ENCODE peak calls at places on chromosomes 12 and 14, in five cellular contexts. One of them, this sample, is unnamed.

GRCh38 chr12:53340398-53340797 is 4.2 kb upstream of the SP7 start:
- DNase-seq in GM12891: peak
- DNase-seq in cerebellum: no peak
- DNase-seq in RCC 7860: no peak
- DNase-seq in Peyer's patch: no peak
- DNase-seq in this sample: no peak

GRCh38 chr14:32932921-32933622 is 5.6 kb upstream of the NPAS3 start:
- DNase-seq in cerebellum: no peak
- DNase-seq in GM12891: no peak
- DNase-seq in Peyer's patch: no peak
- DNase-seq in RCC 7860: no peak
- DNase-seq in this sample: no peak

GRCh38 chr12:75717902-75718301 is 206.5 kb upstream of the KRR1 start:
- DNase-seq in RCC 7860: no peak
- DNase-seq in Peyer's patch: no peak
- DNase-seq in cerebellum: no peak
- DNase-seq in GM12891: no peak
- DNase-seq in this sample: no peak

GRCh38 chr12:105018001-105018400 is 31.9 kb downstream of the NOPCHAP1 start:
- DNase-seq in GM12891: no peak
- DNase-seq in Peyer's patch: no peak
- DNase-seq in cerebellum: no peak
- DNase-seq in RCC 7860: no peak
- DNase-seq in this sample: no peak

GRCh38 chr12:76266797-76267196 is 81.4 kb downstream of the BBS10 start:
- DNase-seq in Peyer's patch: no peak
- DNase-seq in RCC 7860: peak
- DNase-seq in cerebellum: no peak
- DNase-seq in GM12891: no peak
- DNase-seq in this sample: no peak

GRCh38 chr14:49999216-49999761 is 106.4 kb downstream of the ARF6 start:
- DNase-seq in GM12891: peak
- DNase-seq in RCC 7860: peak
- DNase-seq in cerebellum: no peak
- DNase-seq in Peyer's patch: peak
- DNase-seq in this sample: peak

GRCh38 chr12:116143883-116144266 is 133.6 kb downstream of the MED13L start:
- DNase-seq in Peyer's patch: no peak
- DNase-seq in GM12891: no peak
- DNase-seq in cerebellum: no peak
- DNase-seq in RCC 7860: peak
- DNase-seq in this sample: peak

GRCh38 chr12:101414533-101415119 is 7.1 kb upstream of the ARL1 start:
- DNase-seq in GM12891: no peak
- DNase-seq in Peyer's patch: no peak
- DNase-seq in RCC 7860: peak
- DNase-seq in cerebellum: peak
- DNase-seq in this sample: peak

GRCh38 chr14:100665518-100666032 is 61.1 kb upstream of the DLK1 start:
- DNase-seq in GM12891: no peak
- DNase-seq in Peyer's patch: peak
- DNase-seq in RCC 7860: peak
- DNase-seq in cerebellum: no peak
- DNase-seq in this sample: no peak

GRCh38 chr12:50221228-50222008 is 54.2 kb upstream of the CERS5 start:
- DNase-seq in RCC 7860: peak
- DNase-seq in Peyer's patch: no peak
- DNase-seq in GM12891: no peak
- DNase-seq in cerebellum: no peak
- DNase-seq in this sample: peak

GRCh38 chr12:3252416-3252815 is 175.2 kb downstream of the TSPAN9 start:
- DNase-seq in RCC 7860: no peak
- DNase-seq in GM12891: no peak
- DNase-seq in cerebellum: peak
- DNase-seq in Peyer's patch: no peak
- DNase-seq in this sample: no peak

GRCh38 chr14:84086714-84087113 is 1443.2 kb upstream of the FLRT2 start:
- DNase-seq in RCC 7860: no peak
- DNase-seq in Peyer's patch: no peak
- DNase-seq in cerebellum: no peak
- DNase-seq in GM12891: no peak
- DNase-seq in this sample: no peak

GRCh38 chr14:56817396-56817921 is 7.2 kb upstream of the OTX2 start:
- DNase-seq in GM12891: no peak
- DNase-seq in cerebellum: no peak
- DNase-seq in RCC 7860: no peak
- DNase-seq in Peyer's patch: no peak
- DNase-seq in this sample: no peak

GRCh38 chr14:93173943-93174395 is 10.7 kb downstream of the MOAP1 start:
- DNase-seq in cerebellum: no peak
- DNase-seq in RCC 7860: no peak
- DNase-seq in GM12891: no peak
- DNase-seq in Peyer's patch: no peak
- DNase-seq in this sample: no peak

GRCh38 chr14:87131879-87132278 is 861.1 kb downstream of the GALC start:
- DNase-seq in Peyer's patch: no peak
- DNase-seq in GM12891: no peak
- DNase-seq in RCC 7860: no peak
- DNase-seq in cerebellum: no peak
- DNase-seq in this sample: no peak

GRCh38 chr14:94142836-94143235 is 13.4 kb upstream of the IFI27L2 start:
- DNase-seq in GM12891: no peak
- DNase-seq in cerebellum: no peak
- DNase-seq in RCC 7860: no peak
- DNase-seq in Peyer's patch: no peak
- DNase-seq in this sample: no peak

GRCh38 chr14:76876076-76876475 is 49.9 kb downstream of the LRRC74A start:
- DNase-seq in GM12891: peak
- DNase-seq in Peyer's patch: peak
- DNase-seq in cerebellum: peak
- DNase-seq in RCC 7860: peak
- DNase-seq in this sample: peak

GRCh38 chr12:54357802-54358619 is 6.3 kb downstream of the GPR84 start:
- DNase-seq in RCC 7860: no peak
- DNase-seq in cerebellum: peak
- DNase-seq in GM12891: peak
- DNase-seq in Peyer's patch: no peak
- DNase-seq in this sample: peak

GRCh38 chr14:75249251-75249957 is 29.2 kb upstream of the FOS start:
- DNase-seq in RCC 7860: no peak
- DNase-seq in cerebellum: no peak
- DNase-seq in Peyer's patch: no peak
- DNase-seq in GM12891: peak
- DNase-seq in this sample: no peak

GRCh38 chr12:46153267-46153872 is 115.5 kb downstream of the SLC38A1 start:
- DNase-seq in Peyer's patch: no peak
- DNase-seq in RCC 7860: no peak
- DNase-seq in GM12891: no peak
- DNase-seq in cerebellum: peak
- DNase-seq in this sample: peak

GRCh38 chr14:90567191-90567590 is 170.4 kb downstream of the CALM1 start:
- DNase-seq in GM12891: no peak
- DNase-seq in cerebellum: no peak
- DNase-seq in RCC 7860: no peak
- DNase-seq in Peyer's patch: no peak
- DNase-seq in this sample: no peak

GRCh38 chr14:58637391-58638230 is at the start of gene DACT1:
- DNase-seq in GM12891: peak
- DNase-seq in cerebellum: peak
- DNase-seq in Peyer's patch: peak
- DNase-seq in RCC 7860: no peak
- DNase-seq in this sample: peak

GRCh38 chr14:24605435-24606190 is 3.9 kb downstream of the GZMH start:
- DNase-seq in Peyer's patch: peak
- DNase-seq in cerebellum: no peak
- DNase-seq in RCC 7860: no peak
- DNase-seq in GM12891: peak
- DNase-seq in this sample: peak

GRCh38 chr14:35879654-35880249 is 53.6 kb downstream of the BRMS1L start:
- DNase-seq in RCC 7860: no peak
- DNase-seq in GM12891: no peak
- DNase-seq in Peyer's patch: no peak
- DNase-seq in cerebellum: no peak
- DNase-seq in this sample: peak

GRCh38 chr12:49808686-49809368 is 19.4 kb downstream of the NCKAP5L start:
- DNase-seq in GM12891: no peak
- DNase-seq in Peyer's patch: no peak
- DNase-seq in cerebellum: no peak
- DNase-seq in RCC 7860: no peak
- DNase-seq in this sample: no peak

This sample was measured in lung microvascular endothelial cell.